ENCODE peak calls at places on chromosomes 7 and 10, in six cellular contexts. One of them, this sample, is unnamed. For H3K27me3, the result is how much of the 10 kb centered on the place peaks cover.

GRCh38 chr7:138864667-138865066 is 66.7 kb upstream of the ATP6V0A4 start:
- DNase-seq in H1: no peak
- DNase-seq in SK-N-SH: no peak
- DNase-seq in GM12878: no peak
- DNase-seq in K562: no peak
- DNase-seq in HepG2: no peak
- DNase-seq in this sample: peak

GRCh38 chr7:1842321-1843221 is 172.5 kb downstream of the ELFN1 start:
- DNase-seq in K562: no peak
- DNase-seq in SK-N-SH: peak
- DNase-seq in HepG2: peak
- DNase-seq in H1: no peak
- DNase-seq in GM12878: no peak
- DNase-seq in this sample: no peak

GRCh38 chr10:68957654-68958053 is 1.7 kb downstream of the DDX21 start:
- DNase-seq in HepG2: no peak
- DNase-seq in H1: no peak
- DNase-seq in GM12878: no peak
- DNase-seq in K562: no peak
- DNase-seq in SK-N-SH: peak
- DNase-seq in this sample: no peak

GRCh38 chr10:88463811-88464210 is 119.3 kb downstream of the RNLS start:
- DNase-seq in HepG2: no peak
- DNase-seq in K562: no peak
- DNase-seq in H1: no peak
- DNase-seq in GM12878: no peak
- DNase-seq in SK-N-SH: no peak
- DNase-seq in this sample: no peak

GRCh38 chr10:43461950-43462349 is 25.0 kb downstream of the ZNF487 start:
- DNase-seq in GM12878: no peak
- DNase-seq in HepG2: peak
- DNase-seq in SK-N-SH: peak
- DNase-seq in K562: peak
- DNase-seq in H1: no peak
- DNase-seq in this sample: peak

GRCh38 chr10:126669188-126669587 is 1.3 kb downstream of the C10orf90 start:
- DNase-seq in HepG2: no peak
- DNase-seq in H1: no peak
- DNase-seq in SK-N-SH: no peak
- DNase-seq in K562: no peak
- DNase-seq in GM12878: no peak
- DNase-seq in this sample: no peak

GRCh38 chr7:146864644-146865043 is 748.0 kb downstream of the CNTNAP2 start:
- DNase-seq in SK-N-SH: no peak
- DNase-seq in GM12878: no peak
- DNase-seq in K562: no peak
- DNase-seq in HepG2: no peak
- DNase-seq in H1: no peak
- DNase-seq in this sample: no peak

GRCh38 chr10:60390224-60390626 is 550 bp upstream of the ANK3 start:
- DNase-seq in K562: no peak
- DNase-seq in H1: no peak
- DNase-seq in GM12878: no peak
- DNase-seq in HepG2: no peak
- DNase-seq in SK-N-SH: no peak
- DNase-seq in this sample: no peak

GRCh38 chr7:135673360-135673706 is 11.0 kb downstream of the STMP1 start:
- DNase-seq in K562: no peak
- DNase-seq in SK-N-SH: no peak
- DNase-seq in GM12878: no peak
- DNase-seq in H1: no peak
- DNase-seq in HepG2: no peak
- DNase-seq in this sample: no peak

GRCh38 chr10:78696791-78697420 is 371.9 kb upstream of the ZMIZ1 start:
- DNase-seq in H1: no peak
- DNase-seq in SK-N-SH: no peak
- DNase-seq in GM12878: no peak
- DNase-seq in HepG2: no peak
- DNase-seq in K562: no peak
- DNase-seq in this sample: no peak

GRCh38 chr7:77944183-77945182 is 145.9 kb downstream of the PHTF2 start:
- DNase-seq in SK-N-SH: no peak
- DNase-seq in GM12878: no peak
- DNase-seq in H1: no peak
- DNase-seq in HepG2: no peak
- DNase-seq in K562: peak
- DNase-seq in this sample: no peak

GRCh38 chr7:122886357-122887081 is at the start of gene CADPS2:
- DNase-seq in SK-N-SH: peak
- DNase-seq in H1: peak
- DNase-seq in K562: peak
- DNase-seq in GM12878: no peak
- DNase-seq in HepG2: peak
- DNase-seq in this sample: peak

GRCh38 chr10:121157998-121158397 is 306.8 kb downstream of the WDR11 start:
- DNase-seq in HepG2: no peak
- DNase-seq in GM12878: no peak
- DNase-seq in K562: no peak
- DNase-seq in SK-N-SH: no peak
- DNase-seq in H1: no peak
- DNase-seq in this sample: peak

GRCh38 chr10:31314256-31315183 is 4.5 kb upstream of the ZEB1 start:
- DNase-seq in K562: no peak
- DNase-seq in HepG2: no peak
- DNase-seq in H1: no peak
- DNase-seq in SK-N-SH: no peak
- DNase-seq in GM12878: no peak
- DNase-seq in this sample: no peak

GRCh38 chr10:31318382-31318853 is 598 bp upstream of the ZEB1 start:
- DNase-seq in K562: peak
- DNase-seq in GM12878: peak
- DNase-seq in H1: no peak
- DNase-seq in SK-N-SH: peak
- DNase-seq in HepG2: peak
- DNase-seq in this sample: peak

GRCh38 chr10:31317652-31318381 is 1.2 kb upstream of the ZEB1 start:
- DNase-seq in HepG2: no peak
- DNase-seq in H1: no peak
- DNase-seq in SK-N-SH: no peak
- DNase-seq in GM12878: no peak
- DNase-seq in K562: peak
- DNase-seq in this sample: no peak

GRCh38 chr10:31317171-31317570 is 1.8 kb upstream of the ZEB1 start:
- DNase-seq in GM12878: no peak
- DNase-seq in SK-N-SH: no peak
- DNase-seq in HepG2: no peak
- DNase-seq in K562: no peak
- DNase-seq in H1: no peak
- DNase-seq in this sample: no peak

GRCh38 chr10:31315453-31315852 is 3.6 kb upstream of the ZEB1 start:
- DNase-seq in H1: no peak
- DNase-seq in SK-N-SH: no peak
- DNase-seq in GM12878: no peak
- DNase-seq in HepG2: no peak
- DNase-seq in K562: no peak
- DNase-seq in this sample: no peak
- TF ChIP-seq GABPA in H1: no peak
- TF ChIP-seq GABPA in SK-N-SH: no peak
- TF ChIP-seq GABPA in GM12878: no peak
- TF ChIP-seq GABPA in HepG2: no peak
- TF ChIP-seq GABPA in K562: no peak
- TF ChIP-seq GABPA in this sample: no peak

GRCh38 chr10:104642311-104643022 is 1.4 kb downstream of the SORCS3 start:
- DNase-seq in K562: peak
- DNase-seq in GM12878: no peak
- DNase-seq in SK-N-SH: peak
- DNase-seq in H1: peak
- DNase-seq in HepG2: peak
- DNase-seq in this sample: no peak

GRCh38 chr10:104641150-104642000 is at the start of gene SORCS3:
- DNase-seq in H1: peak
- DNase-seq in HepG2: no peak
- DNase-seq in SK-N-SH: peak
- DNase-seq in GM12878: no peak
- DNase-seq in K562: no peak
- DNase-seq in this sample: no peak

GRCh38 chr10:104640339-104641149 is 546 bp upstream of the SORCS3 start:
- DNase-seq in H1: no peak
- DNase-seq in SK-N-SH: peak
- DNase-seq in GM12878: no peak
- DNase-seq in K562: no peak
- DNase-seq in HepG2: no peak
- DNase-seq in this sample: no peak

GRCh38 chr10:104643023-104643663 is 2.1 kb downstream of the SORCS3 start:
- DNase-seq in K562: no peak
- DNase-seq in H1: no peak
- DNase-seq in SK-N-SH: no peak
- DNase-seq in GM12878: no peak
- DNase-seq in HepG2: no peak
- DNase-seq in this sample: no peak

GRCh38 chr10:104642001-104642270 is 846 bp downstream of the SORCS3 start:
- DNase-seq in SK-N-SH: peak
- DNase-seq in K562: no peak
- DNase-seq in HepG2: no peak
- DNase-seq in H1: no peak
- DNase-seq in GM12878: no peak
- DNase-seq in this sample: no peak
- H3K27me3 ChIP-seq in SK-N-SH: under half
- H3K27me3 ChIP-seq in K562: under half
- H3K27me3 ChIP-seq in HepG2: under half
- H3K27me3 ChIP-seq in H1: half or more
- H3K27me3 ChIP-seq in GM12878: under half
- H3K27me3 ChIP-seq in this sample: under half

GRCh38 chr10:111243126-111243525 is 166.3 kb downstream of the ADRA2A start:
- DNase-seq in H1: no peak
- DNase-seq in SK-N-SH: no peak
- DNase-seq in HepG2: no peak
- DNase-seq in GM12878: no peak
- DNase-seq in K562: no peak
- DNase-seq in this sample: no peak

GRCh38 chr10:111249925-111250324 is 173.1 kb downstream of the ADRA2A start:
- DNase-seq in SK-N-SH: no peak
- DNase-seq in K562: no peak
- DNase-seq in H1: no peak
- DNase-seq in HepG2: no peak
- DNase-seq in GM12878: no peak
- DNase-seq in this sample: no peak

GRCh38 chr10:111247781-111248389 is 171.1 kb downstream of the ADRA2A start:
- DNase-seq in SK-N-SH: peak
- DNase-seq in H1: no peak
- DNase-seq in K562: no peak
- DNase-seq in GM12878: no peak
- DNase-seq in HepG2: no peak
- DNase-seq in this sample: no peak
- TF ChIP-seq GABPA in SK-N-SH: no peak
- TF ChIP-seq GABPA in H1: no peak
- TF ChIP-seq GABPA in K562: no peak
- TF ChIP-seq GABPA in GM12878: no peak
- TF ChIP-seq GABPA in HepG2: no peak
- TF ChIP-seq GABPA in this sample: no peak

GRCh38 chr10:97502916-97503315 is 4.2 kb downstream of the UBTD1 start:
- DNase-seq in K562: no peak
- DNase-seq in GM12878: no peak
- DNase-seq in SK-N-SH: no peak
- DNase-seq in HepG2: no peak
- DNase-seq in H1: no peak
- DNase-seq in this sample: no peak
- H3K27me3 ChIP-seq in K562: under half
- H3K27me3 ChIP-seq in GM12878: under half
- H3K27me3 ChIP-seq in SK-N-SH: under half
- H3K27me3 ChIP-seq in HepG2: under half
- H3K27me3 ChIP-seq in H1: under half
- H3K27me3 ChIP-seq in this sample: under half

GRCh38 chr7:130296221-130296951 is 3.4 kb downstream of the CPA4 start:
- DNase-seq in H1: no peak
- DNase-seq in HepG2: no peak
- DNase-seq in GM12878: no peak
- DNase-seq in K562: no peak
- DNase-seq in SK-N-SH: no peak
- DNase-seq in this sample: no peak
- TF ChIP-seq GABPA in H1: no peak
- TF ChIP-seq GABPA in HepG2: no peak
- TF ChIP-seq GABPA in GM12878: no peak
- TF ChIP-seq GABPA in K562: no peak
- TF ChIP-seq GABPA in SK-N-SH: no peak
- TF ChIP-seq GABPA in this sample: no peak

DNA sequence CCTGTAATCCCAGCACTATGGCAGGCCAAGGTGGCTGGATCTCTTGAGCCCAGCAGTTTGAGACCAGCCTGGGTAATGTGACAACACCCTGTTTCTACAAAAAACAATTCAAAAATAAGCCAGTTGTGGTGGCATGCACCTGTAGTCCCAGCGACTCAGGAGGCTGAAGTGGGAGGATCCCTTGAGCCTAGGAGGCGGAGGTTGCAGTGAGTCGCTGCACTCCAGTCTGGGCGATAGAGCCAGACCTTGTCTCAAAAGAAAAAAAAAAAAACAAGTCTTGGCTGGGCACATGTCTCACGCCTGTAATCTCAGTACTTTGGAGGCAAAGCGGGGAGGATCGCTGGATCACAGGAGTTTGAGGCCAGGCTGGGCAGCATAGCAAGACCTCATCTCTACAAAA is 74.6 kb upstream of the PDSS1 start:
- DNase-seq in SK-N-SH: no peak
- DNase-seq in K562: no peak
- DNase-seq in H1: no peak
- DNase-seq in HepG2: no peak
- DNase-seq in GM12878: no peak
- DNase-seq in this sample: no peak
- H3K27me3 ChIP-seq in SK-N-SH: under half
- H3K27me3 ChIP-seq in K562: under half
- H3K27me3 ChIP-seq in H1: under half
- H3K27me3 ChIP-seq in HepG2: under half
- H3K27me3 ChIP-seq in GM12878: under half
- H3K27me3 ChIP-seq in this sample: under half

GRCh38 chr10:52772623-52773022 is at the start of gene MBL2:
- DNase-seq in H1: no peak
- DNase-seq in HepG2: no peak
- DNase-seq in K562: no peak
- DNase-seq in SK-N-SH: peak
- DNase-seq in GM12878: no peak
- DNase-seq in this sample: no peak
- TF ChIP-seq GABPA in H1: no peak
- TF ChIP-seq GABPA in HepG2: no peak
- TF ChIP-seq GABPA in K562: no peak
- TF ChIP-seq GABPA in SK-N-SH: no peak
- TF ChIP-seq GABPA in GM12878: no peak
- TF ChIP-seq GABPA in this sample: no peak

This sample was measured in HL-60.